ENCODE peak calls at places on chromosomes 6 and 20, in seven cellular contexts. E, H, G, K, W, P and X are unnamed samples.
A peak's percentile ranks its signal among the peaks of the same experiment; 100 is the strongest.

GRCh38 chr6:107641500-107641931 is 151.6 kb downstream of the SOBP start:
- DNase-seq in E (no peak), H (no peak), G (no peak), K (no peak), W (no peak), P (no peak), X (no peak)

GRCh38 chr20:48298851-48299484 is 513.7 kb upstream of the SULF2 start:
- DNase-seq in E (peak; percentile 92), H (no peak), G (no peak), K (no peak), W (no peak), P (no peak), X (peak; percentile 62)

GRCh38 chr6:148448371-148449010 is 105.9 kb downstream of the SASH1 start:
- DNase-seq in E (no peak), H (no peak), G (no peak), K (no peak), W (no peak), P (no peak), X (no peak)

GRCh38 chr6:5384276-5384675 is 123.0 kb downstream of the FARS2 start:
- DNase-seq in E (no peak), H (no peak), G (no peak), K (no peak), W (no peak), P (no peak), X (no peak)

GRCh38 chr6:72386324-72386723 is 235.5 kb upstream of the KCNQ5 start:
- DNase-seq in E (peak; percentile 66), H (no peak), G (no peak), K (no peak), W (no peak), P (no peak), X (no peak)

GRCh38 chr6:84052204-84052882 is 18.8 kb downstream of the MRAP2 start:
- DNase-seq in E (peak; percentile 68), H (peak; percentile 82), G (no peak), K (no peak), W (peak; percentile 67), P (peak; percentile 61), X (peak; percentile 45)

GRCh38 chr6:63643862-63644261 is 8.3 kb downstream of the PHF3 start:
- DNase-seq in E (peak; percentile 36), H (no peak), G (no peak), K (no peak), W (no peak), P (no peak), X (no peak)

GRCh38 chr6:52573295-52573694 is 3.6 kb downstream of the TRAM2 start:
- DNase-seq in E (no peak), H (no peak), G (no peak), K (no peak), W (no peak), P (peak; percentile 16), X (no peak)

GRCh38 chr20:63735859-63736718 is at the start of gene LIME1:
- DNase-seq in E (no peak), H (peak; percentile 33), G (no peak), K (peak; percentile 85), W (no peak), P (no peak), X (no peak)

GRCh38 chr20:35318502-35319157 is 26.4 kb upstream of the FAM83C start:
- DNase-seq in E (peak; percentile 82), H (no peak), G (no peak), K (no peak), W (no peak), P (no peak), X (no peak)

GRCh38 chr6:131982740-131983259 is 31.6 kb upstream of the CCN2 start:
- DNase-seq in E (peak; percentile 87), H (no peak), G (no peak), K (no peak), W (no peak), P (no peak), X (no peak)

GRCh38 chr6:150146436-150146835 is 3.6 kb downstream of the PPP1R14C start:
- DNase-seq in E (no peak), H (no peak), G (no peak), K (no peak), W (no peak), P (no peak), X (no peak)

GRCh38 chr6:9315966-9316650 is 880.8 kb upstream of the SLC35B3 start:
- DNase-seq in E (no peak), H (no peak), G (no peak), K (no peak), W (no peak), P (no peak), X (no peak)

GRCh38 chr20:25574411-25574810 is 10.9 kb downstream of the NINL start:
- DNase-seq in E (peak; percentile 59), H (no peak), G (no peak), K (no peak), W (no peak), P (no peak), X (no peak)

GRCh38 chr20:9079038-9079731 is 10.3 kb downstream of the PLCB4 start:
- DNase-seq in E (no peak), H (no peak), G (no peak), K (no peak), W (no peak), P (no peak), X (no peak)

GRCh38 chr6:41724638-41725501 is 10.5 kb downstream of the TFEB start:
- DNase-seq in E (no peak), H (no peak), G (no peak), K (no peak), W (no peak), P (no peak), X (no peak)

GRCh38 chr6:31776961-31777666 is at the start of gene VWA7:
- DNase-seq in E (peak; percentile 83), H (no peak), G (peak; percentile 70), K (peak; percentile 86), W (no peak), P (peak; percentile 60), X (no peak)
- TF ChIP-seq CTCF in E (no peak), H (no peak), G (no peak), K (no peak), W (no peak), P (no peak), X (no peak)

GRCh38 chr6:7469696-7470095 is 71.8 kb upstream of the DSP start:
- DNase-seq in E (peak; percentile 44), H (no peak), G (no peak), K (no peak), W (no peak), P (no peak), X (no peak)

GRCh38 chr6:7468382-7469081 is 72.9 kb upstream of the DSP start:
- DNase-seq in E (peak; percentile 81), H (no peak), G (no peak), K (no peak), W (no peak), P (no peak), X (no peak)

GRCh38 chr6:7461416-7461815 is 71.8 kb downstream of the RIOK1 start:
- DNase-seq in E (no peak), H (no peak), G (no peak), K (no peak), W (no peak), P (no peak), X (no peak)

GRCh38 chr6:7467007-7467897 is 74.2 kb upstream of the DSP start:
- DNase-seq in E (no peak), H (no peak), G (no peak), K (no peak), W (no peak), P (peak; percentile 58), X (no peak)

DNA sequence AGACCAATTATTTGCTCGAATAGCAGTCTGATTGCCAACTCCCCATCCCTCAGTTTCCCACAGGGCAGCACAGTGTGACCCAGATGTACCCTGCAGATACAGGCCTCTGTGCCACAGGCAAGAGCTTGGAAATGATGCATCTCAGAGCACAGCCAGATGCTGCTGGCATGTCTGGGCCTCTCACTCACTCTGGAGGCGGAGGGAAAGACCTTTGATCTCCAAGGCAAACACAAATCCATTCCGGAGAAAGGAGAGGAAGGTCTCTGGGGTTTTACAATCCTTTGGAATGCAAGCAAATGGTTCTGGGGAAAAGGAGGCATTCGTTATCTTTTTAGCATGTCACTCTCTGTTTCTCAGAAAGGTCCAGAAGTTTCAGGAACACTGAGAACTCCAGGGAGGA is 74.2 kb downstream of the RIOK1 start:
- DNase-seq in E (peak; percentile 66), H (peak; percentile 59), G (no peak), K (no peak), W (no peak), P (peak; percentile 51), X (no peak)
- TF ChIP-seq CTCF in E (no peak), H (no peak), G (no peak), K (no peak), W (no peak), P (no peak), X (no peak)

GRCh38 chr20:62350629-62351422 is 16.3 kb downstream of the LAMA5 start:
- DNase-seq in E (no peak), H (no peak), G (no peak), K (no peak), W (no peak), P (no peak), X (no peak)

GRCh38 chr20:62351469-62352401 is 15.4 kb downstream of the LAMA5 start:
- DNase-seq in E (no peak), H (no peak), G (no peak), K (no peak), W (no peak), P (no peak), X (no peak)

GRCh38 chr20:62354031-62354808 is 12.9 kb downstream of the LAMA5 start:
- DNase-seq in E (no peak), H (no peak), G (no peak), K (no peak), W (no peak), P (no peak), X (no peak)

GRCh38 chr20:62353289-62354030 is 13.7 kb downstream of the LAMA5 start:
- DNase-seq in E (no peak), H (no peak), G (no peak), K (no peak), W (no peak), P (no peak), X (no peak)

DNA sequence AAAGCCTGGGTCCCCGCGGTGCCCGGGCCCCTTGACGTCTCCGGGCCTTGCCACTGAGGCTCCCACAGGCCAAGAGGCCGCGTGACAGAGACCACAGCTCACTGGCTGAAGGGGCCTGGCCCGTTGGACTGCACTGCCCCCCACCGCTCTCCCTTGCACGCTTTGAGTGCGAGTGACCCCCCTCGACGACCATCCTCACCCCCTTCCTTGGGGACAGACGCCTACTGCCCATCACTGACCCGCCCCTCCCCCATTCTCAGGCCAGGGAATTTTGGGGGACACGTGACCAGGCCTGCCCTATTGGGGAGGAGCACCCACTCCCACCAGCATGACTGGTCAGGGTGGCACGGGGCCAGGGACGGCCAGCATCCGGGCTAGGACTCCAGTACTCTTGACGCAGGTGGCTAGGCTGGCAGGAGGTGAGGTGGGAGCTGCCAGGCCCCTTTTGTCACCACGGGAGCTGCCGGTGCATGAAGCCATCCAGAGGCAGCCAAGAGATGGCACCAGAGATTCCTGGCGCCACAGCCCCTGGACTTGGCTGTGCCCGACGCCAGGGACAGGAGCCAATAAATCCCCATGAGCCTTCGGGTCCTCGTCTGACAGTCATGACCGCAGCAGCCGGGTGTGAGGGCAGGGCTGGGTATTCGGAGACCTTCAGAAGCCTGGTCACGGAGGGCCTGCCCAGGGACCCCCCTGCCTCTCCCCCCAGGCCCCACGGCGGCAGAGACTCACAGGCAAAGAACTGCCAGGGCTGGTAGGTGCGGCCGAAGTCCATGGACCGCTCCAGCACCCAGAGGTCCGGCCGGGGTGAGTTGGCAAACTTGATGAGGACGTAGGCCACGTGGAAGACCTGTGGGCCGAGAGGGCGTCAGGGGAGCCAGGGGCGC is 14.5 kb downstream of the LAMA5 start:
- DNase-seq in E (peak; percentile 11), H (no peak), G (no peak), K (no peak), W (no peak), P (no peak), X (no peak)
- TF ChIP-seq CTCF in E (no peak), H (no peak), G (no peak), K (no peak), W (peak; percentile 64), P (no peak), X (no peak)

GRCh38 chr6:37489697-37490336 is 9.9 kb downstream of the CCDC167 start:
- DNase-seq in E (peak; percentile 3), H (peak; percentile 31), G (no peak), K (no peak), W (no peak), P (no peak), X (no peak)
- TF ChIP-seq CTCF in E (peak; percentile 18), H (peak; percentile 27), G (peak; percentile 14), K (peak; percentile 35), W (no peak), P (no peak), X (no peak)